ENCODE peak calls at places on chromosomes 4 and X, in eight cellular contexts. D, G, Z, W, K, N, X and V are unnamed samples.

GRCh38 chrX:138745215-138745614 is 33.7 kb upstream of the FGF13 start:
- DNase-seq in D (peak), G (peak), Z (no peak), W (peak), K (no peak), N (peak), X (no peak), V (no peak)

GRCh38 chrX:130030826-130031225 is 48.4 kb downstream of the BCORL1 start:
- DNase-seq in D (no peak), G (no peak), Z (no peak), W (no peak), K (no peak), N (no peak), X (no peak), V (no peak)

GRCh38 chr4:188262464-188262863 is 123.2 kb downstream of the TRIML1 start:
- DNase-seq in D (peak), G (peak), Z (no peak), W (no peak), K (no peak), N (no peak), X (no peak), V (no peak)

GRCh38 chrX:43860646-43861370 is 21.4 kb downstream of the MAOB start:
- DNase-seq in D (peak), G (no peak), Z (no peak), W (no peak), K (no peak), N (peak), X (no peak), V (no peak)

GRCh38 chr4:147408189-147408588 is 72.7 kb upstream of the EDNRA start:
- DNase-seq in D (peak), G (no peak), Z (no peak), W (no peak), K (no peak), N (no peak), X (no peak), V (no peak)

GRCh38 chr4:40502220-40502619 is 127.4 kb downstream of the RBM47 start:
- DNase-seq in D (no peak), G (no peak), Z (no peak), W (no peak), K (no peak), N (no peak), X (no peak), V (no peak)

GRCh38 chrX:41559662-41560061 is 112.5 kb downstream of the NYX start:
- DNase-seq in D (peak), G (peak), Z (no peak), W (no peak), K (no peak), N (no peak), X (no peak), V (no peak)

GRCh38 chrX:31670245-31670644 is 598.4 kb upstream of the FTHL17 start:
- DNase-seq in D (no peak), G (no peak), Z (no peak), W (no peak), K (no peak), N (no peak), X (no peak), V (no peak)

GRCh38 chr4:119138046-119138445 is 2.4 kb downstream of the MYOZ2 start:
- DNase-seq in D (peak), G (no peak), Z (no peak), W (no peak), K (no peak), N (peak), X (no peak), V (no peak)

GRCh38 chrX:44874481-44875184 is 1.6 kb downstream of the KDM6A start:
- DNase-seq in D (peak), G (no peak), Z (no peak), W (peak), K (no peak), N (no peak), X (no peak), V (no peak)

GRCh38 chrX:22486326-22486725 is 213.6 kb downstream of the CBLL2 start:
- DNase-seq in D (no peak), G (no peak), Z (no peak), W (peak), K (no peak), N (no peak), X (no peak), V (no peak)

GRCh38 chrX:53048169-53049126 is at the start of gene GPR173:
- DNase-seq in D (peak), G (no peak), Z (no peak), W (peak), K (no peak), N (peak), X (no peak), V (no peak)

GRCh38 chr4:52751349-52751911 is at the start of gene ERVMER34-1:
- DNase-seq in D (peak), G (no peak), Z (no peak), W (peak), K (peak), N (no peak), X (no peak), V (no peak)

GRCh38 chr4:146040623-146041022 is 102.0 kb upstream of the ZNF827 start:
- DNase-seq in D (no peak), G (no peak), Z (no peak), W (no peak), K (no peak), N (no peak), X (no peak), V (no peak)

GRCh38 chr4:174669278-174669677 is 147.0 kb upstream of the HPGD start:
- DNase-seq in D (peak), G (peak), Z (no peak), W (no peak), K (no peak), N (peak), X (no peak), V (no peak)

GRCh38 chr4:53100801-53101581 is 238.9 kb downstream of the RASL11B start:
- DNase-seq in D (peak), G (no peak), Z (no peak), W (no peak), K (no peak), N (peak), X (no peak), V (no peak)

GRCh38 chr4:5609265-5610007 is 98.9 kb downstream of the EVC2 start:
- DNase-seq in D (no peak), G (no peak), Z (no peak), W (no peak), K (no peak), N (no peak), X (no peak), V (no peak)

GRCh38 chr4:6190486-6190885 is 9.9 kb downstream of the JAKMIP1 start:
- DNase-seq in D (no peak), G (no peak), Z (no peak), W (no peak), K (no peak), N (no peak), X (no peak), V (no peak)

GRCh38 chr4:152896819-152897218 is 39.3 kb upstream of the FHDC1 start:
- DNase-seq in D (peak), G (no peak), Z (no peak), W (no peak), K (no peak), N (no peak), X (no peak), V (no peak)

GRCh38 chr4:136383126-136383525 is 1149.2 kb downstream of the PCDH18 start:
- DNase-seq in D (peak), G (peak), Z (no peak), W (no peak), K (no peak), N (no peak), X (no peak), V (no peak)

GRCh38 chrX:24371391-24371972 is 11.0 kb downstream of the SUPT20HL1 start:
- DNase-seq in D (peak), G (peak), Z (peak), W (peak), K (no peak), N (peak), X (no peak), V (no peak)

GRCh38 chr4:76007089-76007559 is at the start of gene CXCL9:
- DNase-seq in D (no peak), G (no peak), Z (no peak), W (no peak), K (no peak), N (no peak), X (no peak), V (no peak)

GRCh38 chrX:13001961-13002671 is 27.2 kb downstream of the TMSB4X start:
- DNase-seq in D (peak), G (no peak), Z (no peak), W (no peak), K (no peak), N (no peak), X (no peak), V (no peak)

GRCh38 chr4:36187723-36188333 is 56.5 kb downstream of the ARAP2 start:
- DNase-seq in D (peak), G (no peak), Z (no peak), W (peak), K (no peak), N (no peak), X (no peak), V (no peak)

GRCh38 chr4:158193171-158193749 is 17.0 kb upstream of the TMEM144 start:
- DNase-seq in D (peak), G (peak), Z (no peak), W (peak), K (no peak), N (peak), X (no peak), V (no peak)